ENCODE peak calls at places on chromosome 11, in four cellular contexts. R is OCI-LY7, H is cardiac fibroblast, L is lung. Y is an unnamed sample.
A peak's percentile ranks its signal among the peaks of the same experiment; 100 is the strongest.

GRCh38 chr11:20668844-20669832 is at the start of gene NELL1:
- DNase-seq in H (no peak), L (no peak), R (no peak), Y (peak; percentile 2)

GRCh38 chr11:34135439-34135838 is 30.0 kb downstream of the NAT10 start:
- DNase-seq in H (no peak), R (no peak), L (no peak), Y (no peak)

GRCh38 chr11:119340335-119341221 is at the start of gene C1QTNF5:
- DNase-seq in L (peak; percentile 77), H (peak; percentile 95), R (no peak), Y (peak; percentile 27)

GRCh38 chr11:34585304-34585869 is 35.5 kb upstream of the EHF start:
- DNase-seq in L (no peak), R (no peak), H (no peak), Y (no peak)

GRCh38 chr11:86919557-86920210 is 35.5 kb downstream of the FZD4 start:
- DNase-seq in H (peak; percentile 91), L (no peak), R (peak; percentile 48), Y (peak; percentile 91)

GRCh38 chr11:116219171-116219635 is 553.6 kb downstream of the BUD13 start:
- DNase-seq in L (no peak), R (no peak), H (no peak), Y (no peak)

GRCh38 chr11:43943357-43943930 is 1.0 kb downstream of the C11orf96 start:
- DNase-seq in L (no peak), R (no peak), H (peak; percentile 29), Y (peak; percentile 50)

GRCh38 chr11:78940500-78941225 is 366.0 kb upstream of the NARS2 start:
- DNase-seq in L (no peak), R (no peak), H (no peak), Y (no peak)

GRCh38 chr11:75500742-75501141 is 25.0 kb downstream of the GDPD5 start:
- DNase-seq in R (no peak), L (no peak), H (no peak), Y (no peak)

GRCh38 chr11:130585545-130585944 is 137.1 kb downstream of the ADAMTS15 start:
- DNase-seq in R (no peak), H (peak; percentile 79), L (no peak), Y (peak; percentile 39)

GRCh38 chr11:43989162-43989961 is 46.9 kb downstream of the C11orf96 start:
- DNase-seq in L (no peak), H (peak; percentile 53), R (no peak), Y (no peak)

GRCh38 chr11:60852639-60853468 is 2.9 kb downstream of the PTGDR2 start:
- DNase-seq in H (no peak), R (no peak), L (no peak), Y (no peak)
- TF ChIP-seq CTCF in H (no peak), R (no peak), L (no peak), Y (no peak)

GRCh38 chr11:15342163-15342562 is 227.4 kb downstream of the INSC start:
- DNase-seq in H (no peak), R (no peak), L (no peak), Y (no peak)
- H3K4me3 ChIP-seq in H (no peak overlapping the region), R (no peak overlapping the region), L (no peak overlapping the region), Y (no peak overlapping the region)

GRCh38 chr11:46446343-46446751 is 54.8 kb upstream of the CHRM4 start:
- DNase-seq in H (peak; percentile 43), L (no peak), R (no peak), Y (peak; percentile 60)
- TF ChIP-seq CTCF in H (peak; percentile 41), L (no peak), R (no peak), Y (peak; percentile 53)

DNA sequence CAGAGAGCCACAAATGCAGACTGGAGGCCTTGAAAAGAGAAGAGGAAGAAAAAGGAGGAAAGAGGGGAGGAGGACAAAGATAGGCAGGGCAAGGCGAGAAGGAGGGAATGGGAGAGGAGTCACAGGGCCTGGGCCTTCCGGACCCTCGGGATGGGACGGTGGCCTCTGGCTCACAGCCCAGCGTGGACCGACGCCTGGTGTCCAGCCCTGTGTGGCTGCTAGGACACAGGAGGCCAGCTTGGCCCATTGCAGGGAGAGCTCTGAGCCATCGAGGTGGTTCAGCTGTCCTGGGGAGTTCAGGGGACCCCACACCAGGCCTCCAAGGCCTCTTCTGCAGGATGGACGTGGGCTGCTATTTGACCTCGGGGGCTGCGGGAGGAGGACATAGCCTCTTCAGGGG is 9.4 kb downstream of the MYO7A start:
- DNase-seq in R (no peak), H (no peak), L (no peak), Y (no peak)
- H3K4me3 ChIP-seq in R (no peak overlapping the region), H (no peak overlapping the region), L (no peak overlapping the region), Y (no peak overlapping the region)

DNA sequence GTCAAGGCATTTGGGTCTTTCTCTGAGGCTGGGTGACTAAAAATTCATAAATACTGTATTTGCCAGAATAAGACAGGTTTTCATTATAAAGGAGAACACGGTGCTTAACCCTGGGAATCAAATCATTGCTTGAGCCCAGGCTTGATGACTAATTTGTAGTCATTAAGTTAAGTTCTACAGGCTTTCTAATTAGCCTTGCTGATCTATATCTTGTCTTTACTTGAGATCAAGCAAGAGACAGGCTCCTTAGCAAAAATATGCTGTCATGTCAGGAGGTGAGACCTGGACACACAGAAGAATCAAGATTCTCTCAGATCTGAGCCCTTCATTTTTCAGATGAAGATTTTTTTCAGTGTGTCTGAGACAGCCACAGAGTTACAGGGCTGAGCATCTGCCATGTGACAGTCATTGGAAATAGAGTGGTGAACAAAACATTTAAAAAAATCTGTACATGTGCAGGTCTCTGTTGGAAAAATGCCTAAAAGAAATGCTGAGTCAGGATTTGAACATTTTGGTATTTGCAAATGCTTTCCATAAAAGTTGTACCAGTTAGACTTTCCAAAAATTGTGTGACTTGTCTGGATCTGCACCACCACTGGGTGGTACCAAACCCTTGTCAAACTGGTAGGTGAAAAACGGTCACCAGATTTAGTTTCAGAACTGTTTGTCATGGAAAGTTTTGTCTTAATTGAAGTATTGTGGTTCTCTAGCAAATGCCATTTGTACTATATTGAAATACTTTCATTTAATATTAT is 14.7 kb downstream of the ACAT1 start:
- DNase-seq in L (no peak), R (peak; percentile 57), H (peak; percentile 51), Y (peak; percentile 55)
- TF ChIP-seq CTCF in L (no peak), R (peak; percentile 75), H (peak; percentile 18), Y (peak; percentile 32)

DNA sequence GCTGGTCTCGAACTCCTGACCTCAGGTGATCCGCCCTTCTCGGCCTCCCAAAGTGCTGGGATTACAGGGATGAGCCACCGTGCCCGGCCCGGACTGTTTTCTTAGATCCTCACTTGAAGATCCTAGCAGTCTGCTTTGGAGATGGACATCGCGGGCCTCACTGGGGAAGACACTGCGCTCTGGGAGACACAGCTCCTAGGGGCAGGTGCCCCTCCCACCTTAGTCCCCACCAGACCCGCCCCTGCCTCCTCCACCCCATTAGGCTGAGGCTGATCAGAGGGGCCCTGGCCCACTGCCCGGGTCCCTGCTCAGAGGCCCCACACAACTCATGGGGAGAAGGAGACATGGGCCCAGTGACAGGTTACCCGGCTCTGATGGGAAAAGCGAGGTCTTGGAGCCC is 11.3 kb upstream of the LTO1 start:
- DNase-seq in R (no peak), L (no peak), H (no peak), Y (no peak)
- H3K4me3 ChIP-seq in R (no peak overlapping the region), L (no peak overlapping the region), H (no peak overlapping the region), Y (no peak overlapping the region)